ENCODE peak calls at places on chromosomes 12 and 14, in four cellular contexts. U is neural crest cell, J is ovary, A is pancreas. O is an unnamed sample.

GRCh38 chr14:68384881-68385280 is 408.0 kb downstream of the ZFP36L1 start:
- DNase-seq in U (no peak), J (no peak), A (no peak), O (no peak)

GRCh38 chr12:26226629-26227375 is 31.4 kb downstream of the SSPN start:
- DNase-seq in U (peak), J (peak), A (peak), O (peak)

GRCh38 chr14:52954346-52955214 is 3.7 kb upstream of the FERMT2 start:
- DNase-seq in U (no peak), J (no peak), A (no peak), O (peak)

GRCh38 chr12:47554046-47554653 is 151.7 kb downstream of the RPAP3 start:
- DNase-seq in U (no peak), J (no peak), A (no peak), O (no peak)

GRCh38 chr14:105087963-105088811 is 23.0 kb upstream of the GPR132 start:
- DNase-seq in U (peak), J (peak), A (peak), O (peak)

GRCh38 chr14:100417466-100417865 is 94.3 kb downstream of the SLC25A47 start:
- DNase-seq in U (peak), J (peak), A (peak), O (peak)

GRCh38 chr14:39265741-39266588 is 32.2 kb downstream of the MIA2 start:
- DNase-seq in U (no peak), J (no peak), A (no peak), O (no peak)

GRCh38 chr14:74936151-74936550 is 13.1 kb upstream of the RPS6KL1 start:
- DNase-seq in U (no peak), J (no peak), A (no peak), O (no peak)

GRCh38 chr12:115306380-115306779 is 622.4 kb upstream of the TBX3 start:
- DNase-seq in U (no peak), J (no peak), A (no peak), O (no peak)

GRCh38 chr12:121776190-121777098 is 17.0 kb downstream of the RHOF start:
- DNase-seq in U (peak), J (peak), A (peak), O (peak)

GRCh38 chr12:103801709-103802585 is 39.1 kb downstream of the NT5DC3 start:
- DNase-seq in U (no peak), J (no peak), A (no peak), O (peak)

DNA sequence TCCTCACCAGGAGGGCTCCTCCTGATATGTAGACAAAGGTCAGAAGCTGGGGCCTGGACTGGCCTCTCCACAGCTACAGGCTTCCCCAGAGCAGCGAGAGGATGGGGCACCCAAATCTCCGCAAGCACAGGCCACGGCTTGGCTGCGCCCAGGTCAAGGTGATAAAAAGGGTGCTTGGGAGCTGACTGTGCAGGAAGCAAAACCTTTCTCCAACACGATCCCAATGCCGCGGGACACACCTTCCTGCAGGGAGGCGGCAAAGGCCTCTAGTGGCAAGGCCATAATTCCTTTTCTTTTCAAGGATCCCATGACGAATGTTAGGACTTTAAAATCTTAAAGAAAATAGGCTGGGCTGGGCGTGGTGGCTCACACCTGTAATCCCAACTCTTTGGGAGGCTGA is 13.6 kb downstream of the ITPK1 start:
- DNase-seq in U (no peak), J (no peak), A (peak), O (no peak)
- TF ChIP-seq CTCF in U (no peak), J (no peak), A (no peak), O (no peak)

GRCh38 chr12:132798836-132799235 is 29.8 kb downstream of the GOLGA3 start:
- DNase-seq in U (no peak), J (no peak), A (no peak), O (no peak)

GRCh38 chr12:132795847-132796246 is 32.8 kb downstream of the GOLGA3 start:
- DNase-seq in U (no peak), J (no peak), A (no peak), O (no peak)

GRCh38 chr12:132803125-132803524 is 25.5 kb downstream of the GOLGA3 start:
- DNase-seq in U (no peak), J (no peak), A (peak), O (no peak)

GRCh38 chr12:132801741-132802140 is 26.9 kb downstream of the GOLGA3 start:
- DNase-seq in U (no peak), J (no peak), A (peak), O (no peak)

DNA sequence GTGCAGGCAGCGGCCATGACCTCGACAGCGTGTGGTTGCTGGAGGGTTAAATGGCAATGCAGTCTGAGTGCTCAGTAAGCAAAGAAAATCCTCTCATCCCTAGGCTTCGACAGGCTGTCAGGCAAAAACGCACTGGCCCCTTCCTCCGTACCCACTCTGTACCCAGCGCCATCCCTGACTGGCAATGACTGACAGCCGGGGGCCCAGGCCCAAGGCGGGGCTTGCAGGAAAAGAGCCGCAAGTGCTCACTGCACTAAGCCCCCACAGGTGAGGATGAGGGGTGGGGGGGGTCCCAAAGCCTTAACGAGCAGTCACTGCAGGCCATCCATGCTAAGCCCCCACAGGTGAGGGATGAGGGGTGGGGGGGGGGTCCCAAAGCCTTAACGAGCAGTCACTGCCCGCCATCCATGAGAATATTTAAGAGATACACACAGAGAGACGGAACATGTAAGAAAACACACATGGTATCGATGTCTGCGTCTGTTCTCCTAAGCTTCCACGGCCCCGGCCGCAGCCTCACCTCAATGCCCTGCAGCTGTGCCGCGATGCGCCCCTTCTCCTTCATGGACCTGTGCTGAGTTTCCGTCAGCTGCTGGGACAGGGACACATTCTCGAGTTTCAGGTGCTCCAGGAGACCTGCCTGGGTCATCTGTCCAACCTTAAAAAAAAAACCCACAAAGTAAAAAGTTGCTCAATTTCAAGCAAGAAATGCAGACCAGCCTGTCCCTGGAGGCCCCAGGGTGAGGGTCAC is 30.7 kb downstream of the GOLGA3 start:
- DNase-seq in U (no peak), J (no peak), A (no peak), O (no peak)
- TF ChIP-seq CTCF in U (no peak), J (no peak), A (no peak), O (no peak)

DNA sequence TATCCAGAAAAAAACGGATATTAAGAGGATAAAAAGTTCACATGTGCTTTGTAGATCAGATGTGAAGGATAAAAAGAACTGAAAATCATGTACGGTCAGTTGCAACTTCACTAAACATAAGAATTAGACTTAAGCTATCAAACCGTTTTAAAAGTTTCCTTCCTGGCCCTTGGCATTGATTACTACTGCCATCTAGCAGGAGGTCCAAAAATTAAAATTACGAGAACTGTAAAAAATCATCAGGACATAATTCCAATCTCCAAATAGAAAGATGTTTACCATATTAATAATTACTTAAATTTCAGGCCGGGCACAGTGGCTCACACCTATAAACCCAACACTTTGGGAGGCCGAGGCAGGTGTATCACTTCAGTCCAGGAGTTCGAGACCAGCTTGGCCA is 7.9 kb downstream of the WDR89 start:
- DNase-seq in U (no peak), J (no peak), A (no peak), O (no peak)
- TF ChIP-seq CTCF in U (no peak), J (no peak), A (no peak), O (no peak)

DNA sequence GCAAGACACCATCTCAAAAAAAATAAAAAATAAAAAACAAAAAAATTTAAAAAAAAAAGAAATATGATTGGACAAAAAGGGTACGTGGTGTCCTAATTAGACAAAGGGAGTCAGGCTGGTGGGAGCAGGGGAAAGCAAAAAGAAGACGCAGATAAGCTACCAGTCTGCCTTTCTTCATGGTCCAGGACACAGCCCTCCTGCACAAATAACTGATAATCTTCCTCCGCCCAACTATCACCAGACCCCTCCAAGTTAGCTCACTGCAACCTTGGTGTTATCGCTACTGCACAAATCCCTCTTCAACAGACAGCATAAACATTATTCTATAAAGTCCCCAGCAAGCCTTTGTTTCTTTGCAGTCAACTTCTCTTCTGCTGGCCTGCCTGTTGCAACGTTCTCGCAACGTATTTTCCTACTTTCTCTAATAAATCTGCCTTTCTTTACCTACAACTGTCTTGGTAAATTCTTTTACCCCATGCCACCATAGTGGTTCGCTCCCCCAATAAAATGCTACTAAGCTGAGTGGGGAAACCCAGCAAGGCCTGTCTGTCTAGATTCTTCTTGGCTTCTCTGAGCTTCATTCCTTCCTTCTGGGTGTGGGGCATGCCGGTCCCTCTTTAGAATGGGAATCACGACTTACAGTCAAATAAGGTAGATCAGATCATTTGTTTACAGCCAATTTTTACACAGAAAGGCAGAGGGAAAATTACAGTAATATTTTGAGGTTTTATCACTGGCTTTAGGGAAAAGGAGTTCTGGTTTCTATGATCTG is 14.6 kb upstream of the DNAL1 start:
- DNase-seq in U (no peak), J (no peak), A (no peak), O (no peak)
- TF ChIP-seq CTCF in U (no peak), J (no peak), A (no peak), O (no peak)

GRCh38 chr14:57435923-57436322 is 45.5 kb downstream of the NAA30 start:
- DNase-seq in U (no peak), J (no peak), A (no peak), O (no peak)
- TF ChIP-seq CTCF in U (peak), J (no peak), A (no peak), O (no peak)